ENCODE peak calls at places on chromosomes 16 and 17, in five cellular contexts. One of them, this sample, is unnamed.

GRCh38 chr17:33262724-33263123 is 30.4 kb downstream of the ASIC2 start:
- DNase-seq in ovary: no peak
- DNase-seq in GM12891: no peak
- DNase-seq in A549: peak; percentile 17
- DNase-seq in breast epithelium: no peak
- DNase-seq in this sample: no peak

GRCh38 chr17:40065041-40065770 is 2.4 kb downstream of the THRA start:
- DNase-seq in breast epithelium: no peak
- DNase-seq in ovary: peak; percentile 52
- DNase-seq in GM12891: no peak
- DNase-seq in A549: peak; percentile 52
- DNase-seq in this sample: no peak

GRCh38 chr16:59591480-59591879 is 857.4 kb upstream of the GOT2 start:
- DNase-seq in ovary: no peak
- DNase-seq in breast epithelium: no peak
- DNase-seq in GM12891: no peak
- DNase-seq in A549: no peak
- DNase-seq in this sample: no peak

GRCh38 chr17:4940625-4941021 is 555 bp downstream of the RNF167 start:
- DNase-seq in breast epithelium: no peak
- DNase-seq in A549: no peak
- DNase-seq in GM12891: no peak
- DNase-seq in ovary: no peak
- DNase-seq in this sample: no peak

GRCh38 chr16:76265434-76266045 is 11.7 kb upstream of the CNTNAP4 start:
- DNase-seq in GM12891: no peak
- DNase-seq in breast epithelium: no peak
- DNase-seq in ovary: no peak
- DNase-seq in A549: peak; percentile 27
- DNase-seq in this sample: no peak

GRCh38 chr17:55161935-55162555 is 102.7 kb upstream of the HLF start:
- DNase-seq in GM12891: no peak
- DNase-seq in breast epithelium: no peak
- DNase-seq in A549: peak; percentile 56
- DNase-seq in ovary: no peak
- DNase-seq in this sample: no peak

GRCh38 chr16:22317001-22317530 is 19.9 kb downstream of the POLR3E start:
- DNase-seq in ovary: no peak
- DNase-seq in GM12891: no peak
- DNase-seq in A549: no peak
- DNase-seq in breast epithelium: no peak
- DNase-seq in this sample: no peak

GRCh38 chr17:54903375-54903774 is 2.7 kb downstream of the TOM1L1 start:
- DNase-seq in A549: peak; percentile 39
- DNase-seq in GM12891: no peak
- DNase-seq in ovary: peak; percentile 13
- DNase-seq in breast epithelium: no peak
- DNase-seq in this sample: no peak

GRCh38 chr16:8569650-8570338 is 20.5 kb downstream of the TMEM114 start:
- DNase-seq in breast epithelium: no peak
- DNase-seq in A549: no peak
- DNase-seq in ovary: no peak
- DNase-seq in GM12891: no peak
- DNase-seq in this sample: no peak

GRCh38 chr17:63842540-63843386 is at the start of gene SMARCD2:
- DNase-seq in breast epithelium: peak; percentile 99
- DNase-seq in ovary: peak; percentile 99
- DNase-seq in GM12891: peak; percentile 87
- DNase-seq in A549: peak; percentile 100
- DNase-seq in this sample: peak; percentile 99

DNA sequence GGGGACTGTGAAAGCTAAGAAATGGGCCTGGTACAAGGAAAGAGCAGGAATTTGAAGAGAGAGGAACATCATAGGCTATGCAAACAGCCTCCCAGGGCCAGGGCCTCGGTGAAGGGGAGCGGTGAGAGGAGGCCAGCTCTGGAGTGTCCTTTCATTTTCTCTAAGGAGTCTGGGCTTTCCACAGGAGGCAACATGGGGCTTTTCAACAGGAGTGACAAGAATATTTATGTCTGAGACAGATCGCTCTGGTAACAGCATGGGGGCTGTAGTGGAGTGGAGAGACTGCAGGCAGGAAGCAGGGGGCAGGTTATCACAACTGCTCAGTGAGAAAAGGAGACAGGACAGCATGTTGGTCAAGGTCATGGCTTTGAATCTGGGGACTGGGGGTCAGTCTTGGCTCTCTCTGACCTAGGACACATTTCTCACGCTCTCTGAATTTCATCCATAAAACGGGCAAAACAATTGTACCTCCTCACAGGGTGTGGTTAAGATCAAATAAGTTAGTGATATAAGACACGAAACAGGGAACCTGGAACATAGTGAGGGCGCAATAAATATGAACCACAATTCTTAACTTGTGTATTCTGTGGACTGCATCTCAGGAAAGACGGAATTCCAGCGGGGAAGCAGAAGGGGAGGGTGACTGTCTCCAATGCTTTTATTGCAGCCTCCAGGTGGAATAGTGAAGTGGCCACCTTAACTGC is 49.9 kb downstream of the TOM1L2 start:
- DNase-seq in breast epithelium: no peak
- DNase-seq in GM12891: no peak
- DNase-seq in A549: no peak
- DNase-seq in ovary: no peak
- DNase-seq in this sample: peak; percentile 8
- TF ChIP-seq POLR2A in breast epithelium: no peak
- TF ChIP-seq POLR2A in GM12891: no peak
- TF ChIP-seq POLR2A in A549: no peak
- TF ChIP-seq POLR2A in ovary: no peak
- TF ChIP-seq POLR2A in this sample: no peak

DNA sequence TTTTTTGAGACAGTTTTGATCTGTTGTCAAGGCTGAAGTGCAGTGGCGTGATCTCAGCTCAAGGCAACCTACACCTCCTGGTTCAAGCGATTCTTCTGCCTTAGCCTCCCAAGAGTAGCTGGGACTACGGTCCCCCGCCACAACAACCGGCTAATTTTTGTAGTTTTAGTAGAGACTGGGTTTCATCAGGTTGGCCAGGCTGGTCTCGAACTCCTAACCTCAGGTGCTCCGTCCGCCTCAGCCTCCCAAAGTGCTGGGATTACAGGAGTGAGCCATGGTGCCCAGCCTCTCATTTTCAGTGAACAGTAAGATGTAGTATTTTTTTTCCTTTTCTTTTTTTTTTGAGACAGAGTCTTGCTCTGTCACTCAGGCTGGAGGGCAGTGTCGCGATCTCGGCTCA is 7.8 kb downstream of the SUMO2 start:
- DNase-seq in GM12891: no peak
- DNase-seq in breast epithelium: no peak
- DNase-seq in ovary: no peak
- DNase-seq in A549: no peak
- DNase-seq in this sample: no peak
- TF ChIP-seq POLR2A in GM12891: no peak
- TF ChIP-seq POLR2A in breast epithelium: no peak
- TF ChIP-seq POLR2A in ovary: no peak
- TF ChIP-seq POLR2A in A549: no peak
- TF ChIP-seq POLR2A in this sample: no peak

DNA sequence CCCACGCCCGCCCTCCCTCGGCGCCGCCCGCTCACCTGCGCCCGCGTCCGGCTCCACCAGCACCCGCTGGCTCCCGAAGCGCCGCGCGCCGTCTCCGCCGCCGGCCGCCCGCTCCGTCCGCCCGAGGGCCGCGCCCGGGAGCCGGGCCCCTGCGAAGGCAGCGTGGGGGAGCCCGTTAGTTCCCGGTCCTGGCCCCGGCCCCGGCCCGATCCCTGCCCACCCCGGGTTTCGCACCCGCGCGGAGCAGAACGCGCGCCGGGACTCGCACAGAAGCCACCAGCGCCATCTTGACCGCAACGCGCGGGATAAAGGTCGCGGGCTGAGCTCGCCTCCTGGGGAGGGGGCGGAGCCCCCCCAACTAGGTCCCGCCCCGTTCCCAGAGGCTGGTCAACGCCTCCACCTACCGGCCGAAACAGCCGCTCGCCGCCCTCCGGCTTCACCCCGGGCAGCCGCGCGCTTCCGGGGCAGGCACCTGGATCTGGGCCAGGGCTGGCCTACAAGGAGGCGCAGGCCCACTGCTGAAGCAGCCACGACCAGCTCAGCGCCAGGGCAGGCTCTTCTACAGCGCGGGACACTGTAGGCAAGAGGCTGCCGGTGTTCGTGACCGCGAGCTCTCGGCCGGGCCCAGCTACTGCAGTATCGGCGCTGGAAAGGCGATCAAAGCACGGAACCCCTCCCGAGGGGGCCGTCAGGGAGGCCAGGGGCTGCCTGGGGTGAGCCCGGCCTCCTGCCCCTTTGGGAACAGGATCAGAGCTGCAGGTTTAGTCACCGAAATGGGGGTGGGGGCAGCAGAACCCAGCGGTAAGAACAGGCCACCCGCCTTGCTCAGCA is at the start of gene ECI1:
- DNase-seq in breast epithelium: peak; percentile 91
- DNase-seq in ovary: peak; percentile 97
- DNase-seq in A549: peak; percentile 96
- DNase-seq in GM12891: peak; percentile 99
- DNase-seq in this sample: peak; percentile 94
- TF ChIP-seq POLR2A in breast epithelium: no peak
- TF ChIP-seq POLR2A in ovary: peak; percentile 68
- TF ChIP-seq POLR2A in A549: peak; percentile 88
- TF ChIP-seq POLR2A in GM12891: peak; percentile 51
- TF ChIP-seq POLR2A in this sample: peak; percentile 89

DNA sequence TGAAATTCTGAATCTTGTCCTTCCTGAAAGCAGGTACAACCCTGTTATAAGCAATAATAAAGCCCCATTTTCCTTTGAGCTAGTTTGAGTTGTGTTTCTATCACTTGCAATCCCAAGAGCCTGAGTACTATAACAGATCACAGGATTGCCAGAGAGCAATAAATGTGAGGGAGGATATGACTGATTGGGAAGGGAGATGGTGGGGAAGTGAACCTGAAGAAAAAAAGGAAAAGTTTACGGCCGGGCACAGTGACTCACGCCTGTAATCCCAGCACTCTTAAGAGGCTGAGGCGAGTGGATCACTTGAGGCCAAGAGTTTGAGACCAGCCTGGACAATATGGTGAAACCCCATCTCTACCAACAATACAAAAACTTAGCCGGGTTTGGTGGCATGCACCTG is 80.4 kb downstream of the COX10 start:
- DNase-seq in breast epithelium: no peak
- DNase-seq in ovary: no peak
- DNase-seq in A549: no peak
- DNase-seq in GM12891: no peak
- DNase-seq in this sample: no peak
- TF ChIP-seq POLR2A in breast epithelium: no peak
- TF ChIP-seq POLR2A in ovary: no peak
- TF ChIP-seq POLR2A in A549: no peak
- TF ChIP-seq POLR2A in GM12891: no peak
- TF ChIP-seq POLR2A in this sample: no peak